ENCODE peak calls at places on chromosome 9, in five cellular contexts. F is spleen, M is WERI-Rb-1, E is A549, X is cardiac fibroblast. Z is an unnamed sample.

GRCh38 chr9:108095496-108095895 is 605.9 kb upstream of the KLF4 start:
- DNase-seq in E (no peak), M (no peak), X (no peak), F (no peak), Z (no peak)

GRCh38 chr9:83280259-83280658 is 217.3 kb upstream of the RASEF start:
- DNase-seq in M (no peak), E (peak), X (peak), F (no peak), Z (no peak)

GRCh38 chr9:128124873-128125574 is 2.5 kb downstream of the PTGES2 start:
- DNase-seq in F (peak), E (peak), X (peak), M (peak), Z (peak)

GRCh38 chr9:93263334-93264229 is 79.6 kb downstream of the WNK2 start:
- DNase-seq in E (no peak), X (no peak), F (peak), M (no peak), Z (no peak)

GRCh38 chr9:118230319-118230718 is 526.1 kb downstream of the TLR4 start:
- DNase-seq in X (no peak), E (no peak), F (no peak), M (peak), Z (no peak)

GRCh38 chr9:73412874-73413273 is 261.2 kb downstream of the ANXA1 start:
- DNase-seq in M (no peak), F (no peak), X (no peak), E (no peak), Z (no peak)

GRCh38 chr9:35733109-35733541 is 659 bp downstream of the CREB3 start:
- DNase-seq in M (peak), E (peak), F (no peak), X (peak), Z (no peak)

GRCh38 chr9:24931894-24932293 is 386.2 kb upstream of the IZUMO3 start:
- DNase-seq in E (no peak), X (no peak), M (no peak), F (no peak), Z (no peak)

GRCh38 chr9:5459289-5459829 is 9.0 kb downstream of the CD274 start:
- DNase-seq in M (no peak), X (peak), E (no peak), F (no peak), Z (no peak)

GRCh38 chr9:137798901-137799629 is 78.5 kb upstream of the CACNA1B start:
- DNase-seq in F (no peak), X (no peak), M (no peak), E (no peak), Z (no peak)

GRCh38 chr9:115952667-115953316 is 200.8 kb upstream of the PAPPA start:
- DNase-seq in F (no peak), X (peak), E (peak), M (no peak), Z (peak)

GRCh38 chr9:26779072-26779471 is 113.5 kb downstream of the CAAP1 start:
- DNase-seq in M (no peak), F (no peak), X (peak), E (peak), Z (no peak)

DNA sequence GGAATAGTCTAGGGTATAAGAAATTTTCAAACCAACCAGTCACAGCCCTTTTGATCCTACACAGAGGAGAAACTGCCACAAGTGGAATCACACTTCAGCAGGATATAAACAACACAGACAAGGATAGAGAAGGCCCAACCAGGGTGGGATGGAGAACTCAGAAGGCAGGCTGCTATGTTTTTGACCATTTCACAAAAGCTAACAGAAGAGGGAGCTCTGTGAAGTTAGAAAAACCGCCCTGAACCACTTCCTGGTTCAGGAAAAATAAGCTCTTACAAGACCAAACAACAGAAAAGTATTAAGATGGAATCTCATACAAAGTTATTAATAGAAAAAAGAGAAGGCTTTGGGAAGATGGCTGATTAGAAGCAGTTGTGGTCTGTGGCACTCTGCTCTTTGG is 960 bp upstream of the IFNB1 start:
- DNase-seq in M (no peak), X (peak), F (no peak), E (peak), Z (no peak)
- TF ChIP-seq CTCF in M (no peak), X (no peak), F (no peak), E (no peak), Z (peak)

GRCh38 chr9:136151848-136152542 is 33.3 kb upstream of the TMEM250 start:
- DNase-seq in F (no peak), E (no peak), M (no peak), X (no peak), Z (no peak)
- H3K4me3 ChIP-seq in F (no peak), E (no peak), M (no peak), X (no peak), Z (no peak)

DNA sequence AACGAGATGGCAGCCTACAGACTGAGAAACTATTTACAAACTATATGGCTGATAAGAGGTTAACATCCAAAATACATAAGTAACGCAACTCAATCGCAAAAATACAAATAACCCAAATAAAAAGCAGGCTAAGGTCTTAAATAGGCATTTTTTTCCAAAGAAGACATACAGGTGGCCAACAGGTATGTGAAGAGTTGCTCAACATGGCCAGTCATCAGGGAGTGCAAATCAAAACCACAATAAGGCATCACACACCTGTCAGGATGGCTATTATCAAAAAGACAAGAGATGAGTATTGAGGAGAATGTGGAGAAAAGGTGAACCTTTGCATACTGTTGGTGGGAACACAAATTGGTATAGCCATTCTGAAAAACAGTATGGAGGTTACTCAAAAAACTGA is 73.5 kb downstream of the CAMSAP1 start:
- DNase-seq in F (no peak), X (no peak), E (no peak), M (no peak), Z (no peak)
- TF ChIP-seq CTCF in F (no peak), X (no peak), E (no peak), M (no peak), Z (no peak)

GRCh38 chr9:96137666-96138429 is 164.1 kb downstream of the HSD17B3 start:
- DNase-seq in F (no peak), X (peak), M (no peak), E (no peak), Z (no peak)

GRCh38 chr9:96135904-96136303 is 166.1 kb downstream of the HSD17B3 start:
- DNase-seq in F (no peak), M (no peak), X (no peak), E (no peak), Z (no peak)

GRCh38 chr9:96135071-96135825 is 166.7 kb downstream of the HSD17B3 start:
- DNase-seq in M (no peak), E (no peak), F (no peak), X (peak), Z (no peak)

GRCh38 chr9:96138616-96139015 is 163.4 kb downstream of the HSD17B3 start:
- DNase-seq in M (no peak), E (no peak), X (no peak), F (no peak), Z (no peak)

DNA sequence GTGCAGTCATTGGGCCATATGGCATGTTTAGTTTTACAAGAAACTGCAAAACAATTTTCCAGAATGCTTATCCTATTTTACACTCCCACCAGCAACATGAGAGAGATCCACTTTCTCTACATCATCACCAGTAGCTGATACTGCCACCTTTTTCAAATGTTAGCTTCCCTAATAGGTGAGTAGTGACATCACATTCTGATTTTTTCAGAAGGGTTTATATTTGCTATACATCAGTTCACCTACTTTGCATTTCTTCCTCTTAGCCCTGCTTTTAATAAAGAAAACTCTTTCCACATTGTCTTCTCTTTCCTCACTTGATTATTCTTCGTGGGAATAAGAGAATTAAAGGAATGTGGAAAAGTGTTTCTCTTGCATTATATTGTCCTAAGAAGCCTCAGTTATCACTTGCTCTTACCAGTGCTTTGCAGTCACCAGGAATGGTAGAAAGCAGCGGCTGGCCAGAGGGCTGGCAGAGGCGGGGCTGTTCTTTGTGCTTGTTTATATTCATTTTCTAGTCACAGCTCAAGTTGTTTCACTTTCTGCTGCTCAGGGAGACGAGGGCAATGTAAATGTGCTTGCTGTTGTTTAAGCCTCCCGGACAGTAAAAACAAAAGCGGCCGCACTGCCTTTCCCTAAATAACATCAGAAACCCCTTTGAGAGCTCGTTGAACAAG is 164.8 kb downstream of the HSD17B3 start:
- DNase-seq in F (no peak), X (peak), E (no peak), M (no peak), Z (no peak)
- H3K4me3 ChIP-seq in F (no peak), X (peak), E (no peak), M (no peak), Z (no peak)